ENCODE peak calls at places on chromosome 13, in four cellular contexts. One of them, this sample, is unnamed.

GRCh38 chr13:36531746-36532486 is 99.6 kb downstream of the CCNA1 start:
- DNase-seq in neural progenitor cell: no peak
- DNase-seq in IMR-90: no peak
- DNase-seq in heart right ventricle: no peak
- DNase-seq in this sample: no peak

GRCh38 chr13:36834299-36834698 is 15.3 kb downstream of the RFXAP start:
- DNase-seq in neural progenitor cell: no peak
- DNase-seq in IMR-90: peak; percentile 71
- DNase-seq in heart right ventricle: no peak
- DNase-seq in this sample: no peak

GRCh38 chr13:99677388-99677951 is 176.2 kb downstream of the TM9SF2 start:
- DNase-seq in neural progenitor cell: no peak
- DNase-seq in IMR-90: no peak
- DNase-seq in heart right ventricle: no peak
- DNase-seq in this sample: no peak

GRCh38 chr13:95643471-95643813 is 1.1 kb downstream of the DZIP1 start:
- DNase-seq in neural progenitor cell: peak; percentile 53
- DNase-seq in IMR-90: peak; percentile 43
- DNase-seq in heart right ventricle: no peak
- DNase-seq in this sample: no peak

GRCh38 chr13:94063096-94063495 is 416.4 kb downstream of the DCT start:
- DNase-seq in neural progenitor cell: no peak
- DNase-seq in IMR-90: peak; percentile 85
- DNase-seq in heart right ventricle: no peak
- DNase-seq in this sample: no peak

GRCh38 chr13:42394361-42395065 is 122.6 kb downstream of the AKAP11 start:
- DNase-seq in neural progenitor cell: no peak
- DNase-seq in IMR-90: no peak
- DNase-seq in heart right ventricle: no peak
- DNase-seq in this sample: no peak

GRCh38 chr13:23631676-23632622 is 61.7 kb downstream of the TNFRSF19 start:
- DNase-seq in neural progenitor cell: peak; percentile 86
- DNase-seq in IMR-90: no peak
- DNase-seq in heart right ventricle: no peak
- DNase-seq in this sample: no peak

GRCh38 chr13:76014618-76015315 is 378.6 kb downstream of the LMO7 start:
- DNase-seq in neural progenitor cell: no peak
- DNase-seq in IMR-90: peak; percentile 80
- DNase-seq in heart right ventricle: peak; percentile 4
- DNase-seq in this sample: no peak

GRCh38 chr13:28099396-28100148 is 804 bp downstream of the FLT3 start:
- DNase-seq in neural progenitor cell: peak; percentile 23
- DNase-seq in IMR-90: no peak
- DNase-seq in heart right ventricle: no peak
- DNase-seq in this sample: peak; percentile 38

GRCh38 chr13:74264333-74264732 is 130.1 kb upstream of the KLF12 start:
- DNase-seq in neural progenitor cell: no peak
- DNase-seq in IMR-90: no peak
- DNase-seq in heart right ventricle: no peak
- DNase-seq in this sample: no peak

GRCh38 chr13:112690242-112690943 is 555 bp downstream of the ATP11A start:
- DNase-seq in neural progenitor cell: peak; percentile 81
- DNase-seq in IMR-90: peak; percentile 44
- DNase-seq in heart right ventricle: peak; percentile 43
- DNase-seq in this sample: peak; percentile 64

GRCh38 chr13:90776349-90776748 is 571.1 kb upstream of the MIR17HG start:
- DNase-seq in neural progenitor cell: no peak
- DNase-seq in IMR-90: no peak
- DNase-seq in heart right ventricle: no peak
- DNase-seq in this sample: no peak

GRCh38 chr13:62185631-62186256 is 770.1 kb upstream of the PCDH20 start:
- DNase-seq in neural progenitor cell: peak; percentile 40
- DNase-seq in IMR-90: no peak
- DNase-seq in heart right ventricle: no peak
- DNase-seq in this sample: no peak

GRCh38 chr13:84662503-84662902 is 780.2 kb upstream of the SLITRK1 start:
- DNase-seq in neural progenitor cell: no peak
- DNase-seq in IMR-90: no peak
- DNase-seq in heart right ventricle: no peak
- DNase-seq in this sample: no peak

GRCh38 chr13:45621950-45622349 is 6.4 kb upstream of the ERICH6B start:
- DNase-seq in neural progenitor cell: peak; percentile 27
- DNase-seq in IMR-90: no peak
- DNase-seq in heart right ventricle: no peak
- DNase-seq in this sample: no peak

GRCh38 chr13:44719857-44720671 is 143.9 kb upstream of the TSC22D1 start:
- DNase-seq in neural progenitor cell: no peak
- DNase-seq in IMR-90: peak; percentile 75
- DNase-seq in heart right ventricle: peak; percentile 28
- DNase-seq in this sample: no peak

GRCh38 chr13:113669871-113670341 is 2.9 kb downstream of the GRK1 start:
- DNase-seq in neural progenitor cell: no peak
- DNase-seq in IMR-90: no peak
- DNase-seq in heart right ventricle: no peak
- DNase-seq in this sample: no peak

GRCh38 chr13:106492576-106493323 is 42.7 kb downstream of the EFNB2 start:
- DNase-seq in neural progenitor cell: no peak
- DNase-seq in IMR-90: no peak
- DNase-seq in heart right ventricle: no peak
- DNase-seq in this sample: no peak

GRCh38 chr13:29901714-29902631 is 51.6 kb upstream of the UBL3 start:
- DNase-seq in neural progenitor cell: no peak
- DNase-seq in IMR-90: peak; percentile 97
- DNase-seq in heart right ventricle: no peak
- DNase-seq in this sample: no peak

GRCh38 chr13:49098771-49099512 is 121.2 kb upstream of the MLNR start:
- DNase-seq in neural progenitor cell: peak; percentile 29
- DNase-seq in IMR-90: no peak
- DNase-seq in heart right ventricle: no peak
- DNase-seq in this sample: no peak

GRCh38 chr13:51469790-51470189 is 17.0 kb upstream of the INTS6 start:
- DNase-seq in neural progenitor cell: no peak
- DNase-seq in IMR-90: no peak
- DNase-seq in heart right ventricle: no peak
- DNase-seq in this sample: no peak

GRCh38 chr13:60402022-60402421 is 5.0 kb downstream of the TDRD3 start:
- DNase-seq in neural progenitor cell: no peak
- DNase-seq in IMR-90: peak; percentile 5
- DNase-seq in heart right ventricle: no peak
- DNase-seq in this sample: no peak

GRCh38 chr13:46850214-46850613 is 46.6 kb downstream of the HTR2A start:
- DNase-seq in neural progenitor cell: no peak
- DNase-seq in IMR-90: no peak
- DNase-seq in heart right ventricle: no peak
- DNase-seq in this sample: no peak

GRCh38 chr13:98834254-98834960 is 81.9 kb upstream of the SLC15A1 start:
- DNase-seq in neural progenitor cell: peak; percentile 74
- DNase-seq in IMR-90: no peak
- DNase-seq in heart right ventricle: no peak
- DNase-seq in this sample: no peak

GRCh38 chr13:24272452-24273161 is 36.8 kb upstream of the C1QTNF9 start:
- DNase-seq in neural progenitor cell: no peak
- DNase-seq in IMR-90: no peak
- DNase-seq in heart right ventricle: no peak
- DNase-seq in this sample: no peak

GRCh38 chr13:60990032-60990733 is 425.5 kb downstream of the PCDH20 start:
- DNase-seq in neural progenitor cell: peak; percentile 3
- DNase-seq in IMR-90: no peak
- DNase-seq in heart right ventricle: no peak
- DNase-seq in this sample: no peak

GRCh38 chr13:28495586-28496564 is 947 bp upstream of the FLT1 start:
- DNase-seq in neural progenitor cell: no peak
- DNase-seq in IMR-90: no peak
- DNase-seq in heart right ventricle: no peak
- DNase-seq in this sample: no peak

GRCh38 chr13:65768545-65768944 is 1461.6 kb downstream of the PCDH9 start:
- DNase-seq in neural progenitor cell: no peak
- DNase-seq in IMR-90: no peak
- DNase-seq in heart right ventricle: no peak
- DNase-seq in this sample: no peak

GRCh38 chr13:51742611-51743010 is 61.4 kb downstream of the DHRS12 start:
- DNase-seq in neural progenitor cell: no peak
- DNase-seq in IMR-90: no peak
- DNase-seq in heart right ventricle: no peak
- DNase-seq in this sample: no peak

GRCh38 chr13:101453784-101454201 is 1.3 kb downstream of the ITGBL1 start:
- DNase-seq in neural progenitor cell: no peak
- DNase-seq in IMR-90: no peak
- DNase-seq in heart right ventricle: no peak
- DNase-seq in this sample: peak; percentile 30

GRCh38 chr13:101450749-101451130 is 1.7 kb upstream of the ITGBL1 start:
- DNase-seq in neural progenitor cell: no peak
- DNase-seq in IMR-90: no peak
- DNase-seq in heart right ventricle: no peak
- DNase-seq in this sample: no peak

GRCh38 chr13:101451641-101452040 is 834 bp upstream of the ITGBL1 start:
- DNase-seq in neural progenitor cell: no peak
- DNase-seq in IMR-90: no peak
- DNase-seq in heart right ventricle: no peak
- DNase-seq in this sample: no peak

GRCh38 chr13:101454767-101455166 is 2.3 kb downstream of the ITGBL1 start:
- DNase-seq in neural progenitor cell: no peak
- DNase-seq in IMR-90: peak; percentile 33
- DNase-seq in heart right ventricle: no peak
- DNase-seq in this sample: no peak

GRCh38 chr13:101452519-101453485 is at the start of gene ITGBL1:
- DNase-seq in neural progenitor cell: no peak
- DNase-seq in IMR-90: peak; percentile 25
- DNase-seq in heart right ventricle: no peak
- DNase-seq in this sample: no peak
- TF ChIP-seq CTCF in neural progenitor cell: no peak
- TF ChIP-seq CTCF in IMR-90: no peak
- TF ChIP-seq CTCF in heart right ventricle: no peak
- TF ChIP-seq CTCF in this sample: no peak

GRCh38 chr13:40682449-40683240 is 16.2 kb upstream of the FOXO1 start:
- DNase-seq in neural progenitor cell: peak; percentile 73
- DNase-seq in IMR-90: peak; percentile 35
- DNase-seq in heart right ventricle: no peak
- DNase-seq in this sample: peak; percentile 42
- TF ChIP-seq CTCF in neural progenitor cell: peak; percentile 81
- TF ChIP-seq CTCF in IMR-90: peak; percentile 62
- TF ChIP-seq CTCF in heart right ventricle: peak; percentile 62
- TF ChIP-seq CTCF in this sample: no peak

GRCh38 chr13:104318121-104318520 is 1251.9 kb upstream of the SLC10A2 start:
- DNase-seq in neural progenitor cell: peak; percentile 18
- DNase-seq in IMR-90: peak; percentile 49
- DNase-seq in heart right ventricle: no peak
- DNase-seq in this sample: no peak
- TF ChIP-seq CTCF in neural progenitor cell: peak; percentile 53
- TF ChIP-seq CTCF in IMR-90: peak; percentile 58
- TF ChIP-seq CTCF in heart right ventricle: no peak
- TF ChIP-seq CTCF in this sample: no peak

DNA sequence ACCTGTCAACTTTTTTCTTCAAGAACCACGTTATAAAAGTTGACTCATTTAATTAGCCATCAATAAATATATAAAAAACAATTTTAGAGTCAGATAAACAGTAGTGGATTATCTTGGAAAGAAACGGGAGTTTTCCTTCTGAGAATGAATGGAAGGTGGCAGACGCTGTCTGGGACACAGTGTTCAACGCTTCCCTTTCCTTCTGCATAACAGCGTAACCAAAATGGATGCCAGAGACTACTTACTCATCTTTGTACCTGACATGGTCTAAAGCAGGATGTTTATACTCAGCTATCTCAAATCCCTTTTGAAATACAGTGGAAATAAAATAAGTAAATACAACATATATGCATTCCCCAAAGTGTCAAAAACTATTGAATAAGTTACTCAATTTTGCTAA is 195.2 kb downstream of the LHFPL6 start:
- DNase-seq in neural progenitor cell: no peak
- DNase-seq in IMR-90: no peak
- DNase-seq in heart right ventricle: no peak
- DNase-seq in this sample: no peak
- TF ChIP-seq CTCF in neural progenitor cell: no peak
- TF ChIP-seq CTCF in IMR-90: no peak
- TF ChIP-seq CTCF in heart right ventricle: no peak
- TF ChIP-seq CTCF in this sample: no peak

GRCh38 chr13:97751477-97751876 is 202.0 kb upstream of the IPO5 start:
- DNase-seq in neural progenitor cell: no peak
- DNase-seq in IMR-90: no peak
- DNase-seq in heart right ventricle: no peak
- DNase-seq in this sample: no peak

GRCh38 chr13:97757807-97758206 is 195.7 kb upstream of the IPO5 start:
- DNase-seq in neural progenitor cell: no peak
- DNase-seq in IMR-90: no peak
- DNase-seq in heart right ventricle: no peak
- DNase-seq in this sample: no peak

GRCh38 chr13:97753942-97754670 is 199.4 kb upstream of the IPO5 start:
- DNase-seq in neural progenitor cell: peak; percentile 31
- DNase-seq in IMR-90: no peak
- DNase-seq in heart right ventricle: no peak
- DNase-seq in this sample: no peak

GRCh38 chr13:97749174-97749573 is 204.3 kb upstream of the IPO5 start:
- DNase-seq in neural progenitor cell: no peak
- DNase-seq in IMR-90: peak; percentile 1
- DNase-seq in heart right ventricle: no peak
- DNase-seq in this sample: no peak

DNA sequence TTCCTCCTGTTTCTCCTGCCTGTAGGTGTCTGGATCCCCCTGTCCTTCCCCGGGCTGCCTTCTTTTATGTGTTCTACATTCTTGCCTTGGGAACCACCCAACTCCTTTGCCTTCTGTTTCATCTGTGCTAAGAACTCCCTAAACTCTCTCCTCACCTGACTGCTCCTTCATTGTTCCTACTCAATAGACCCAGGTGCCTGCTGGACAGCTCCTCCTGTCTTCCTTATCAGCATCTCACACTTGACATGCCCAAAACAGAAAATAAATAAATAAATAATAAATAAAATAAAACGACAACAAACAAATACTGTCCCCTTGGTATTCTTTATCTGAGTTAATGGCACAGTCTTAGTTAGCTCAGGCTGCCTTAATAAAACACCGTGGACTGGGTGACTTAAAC is 200.2 kb upstream of the IPO5 start:
- DNase-seq in neural progenitor cell: no peak
- DNase-seq in IMR-90: no peak
- DNase-seq in heart right ventricle: no peak
- DNase-seq in this sample: no peak
- TF ChIP-seq CTCF in neural progenitor cell: no peak
- TF ChIP-seq CTCF in IMR-90: no peak
- TF ChIP-seq CTCF in heart right ventricle: no peak
- TF ChIP-seq CTCF in this sample: no peak

GRCh38 chr13:82358284-82358683 is 1524.0 kb downstream of the SLITRK1 start:
- DNase-seq in neural progenitor cell: no peak
- DNase-seq in IMR-90: no peak
- DNase-seq in heart right ventricle: no peak
- DNase-seq in this sample: no peak

DNA sequence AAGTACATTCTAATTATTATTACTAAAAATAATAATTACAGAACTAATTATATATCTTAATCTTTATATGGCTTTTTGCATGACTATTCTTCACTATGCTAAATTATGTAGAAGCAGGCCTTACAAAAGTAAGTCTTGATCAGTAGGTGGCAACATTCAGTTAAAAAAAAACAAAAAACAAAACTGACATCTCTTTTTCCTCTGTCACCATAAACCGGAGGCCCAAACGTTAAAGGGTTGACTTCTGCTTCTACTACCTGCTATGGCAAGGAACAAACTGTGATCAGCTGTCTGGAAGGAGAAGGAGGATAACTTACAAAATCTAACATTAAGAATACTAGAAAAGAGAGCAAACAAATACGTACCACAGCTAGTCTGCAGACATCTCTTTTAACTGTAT is 1525.6 kb downstream of the SLITRK1 start:
- DNase-seq in neural progenitor cell: peak; percentile 4
- DNase-seq in IMR-90: no peak
- DNase-seq in heart right ventricle: no peak
- DNase-seq in this sample: no peak
- TF ChIP-seq CTCF in neural progenitor cell: peak; percentile 22
- TF ChIP-seq CTCF in IMR-90: no peak
- TF ChIP-seq CTCF in heart right ventricle: no peak
- TF ChIP-seq CTCF in this sample: no peak